ENCODE peak calls at places on chromosomes 16 and 17, in six cellular contexts. Q, U, R, J, D and M are unnamed samples.
A peak's percentile ranks its signal among the peaks of the same experiment; 100 is the strongest.

GRCh38 chr17:28907709-28908475 is 5.0 kb upstream of the DHRS13 start:
- DNase-seq in R (peak; percentile 68), D (no peak), U (no peak), Q (no peak), J (no peak), M (no peak)

GRCh38 chr17:5686246-5686645 is 101.9 kb upstream of the NLRP1 start:
- DNase-seq in D (no peak), U (no peak), R (no peak), Q (no peak), J (no peak), M (no peak)

GRCh38 chr17:67217446-67217845 is 27.6 kb downstream of the HELZ start:
- DNase-seq in U (no peak), Q (no peak), R (no peak), D (no peak), J (no peak), M (no peak)

GRCh38 chr17:75691371-75692290 is 24.5 kb downstream of the SAP30BP start:
- DNase-seq in Q (peak; percentile 74), D (no peak), J (peak; percentile 59), U (peak; percentile 69), R (no peak), M (no peak)

GRCh38 chr16:25014500-25015147 is 545 bp downstream of the ARHGAP17 start:
- DNase-seq in J (peak; percentile 74), U (peak; percentile 77), Q (peak; percentile 64), D (peak; percentile 63), R (peak; percentile 61), M (no peak)

GRCh38 chr17:31374083-31374447 is 17.4 kb upstream of the RAB11FIP4 start:
- DNase-seq in J (no peak), Q (no peak), R (no peak), D (no peak), U (no peak), M (no peak)

GRCh38 chr17:9021985-9022552 is 759 bp downstream of the NTN1 start:
- DNase-seq in R (peak; percentile 26), U (peak; percentile 68), J (no peak), Q (peak; percentile 38), D (no peak), M (no peak)

GRCh38 chr17:39150795-39151679 is at the start of gene PLXDC1:
- DNase-seq in R (no peak), D (no peak), Q (no peak), J (no peak), U (no peak), M (no peak)

GRCh38 chr17:77365584-77366186 is 224.9 kb downstream of the SEC14L1 start:
- DNase-seq in U (peak; percentile 91), Q (peak; percentile 65), R (peak; percentile 81), D (peak; percentile 78), J (peak; percentile 25), M (peak; percentile 75)

GRCh38 chr17:55757659-55758058 is 6.8 kb downstream of the PCTP start:
- DNase-seq in Q (no peak), U (no peak), R (no peak), J (no peak), D (no peak), M (no peak)

GRCh38 chr17:29113334-29113733 is 66.9 kb downstream of the MYO18A start:
- DNase-seq in D (no peak), Q (no peak), U (no peak), R (no peak), J (no peak), M (no peak)

GRCh38 chr16:70380205-70380918 is 33.7 kb downstream of the DDX19A start:
- DNase-seq in Q (peak; percentile 64), R (peak; percentile 85), J (peak; percentile 29), D (peak; percentile 45), U (peak; percentile 80), M (peak; percentile 38)

GRCh38 chr17:76252040-76252954 is 12.0 kb upstream of the RNF157 start:
- DNase-seq in J (peak; percentile 25), U (peak; percentile 82), R (peak; percentile 63), Q (no peak), D (no peak), M (peak; percentile 86)

GRCh38 chr17:34675605-34676004 is 96.2 kb downstream of the TMEM132E start:
- DNase-seq in J (no peak), Q (no peak), U (no peak), R (no peak), D (no peak), M (no peak)

GRCh38 chr17:61492759-61493526 is 40.7 kb downstream of the TBX4 start:
- DNase-seq in D (no peak), J (no peak), Q (no peak), U (no peak), R (peak; percentile 21), M (no peak)

GRCh38 chr17:60134396-60135159 is 15.2 kb upstream of the CA4 start:
- DNase-seq in J (no peak), R (peak; percentile 61), U (peak; percentile 50), Q (no peak), D (peak; percentile 24), M (no peak)

GRCh38 chr17:47188266-47188665 is 829 bp downstream of the CDC27 start:
- DNase-seq in R (peak; percentile 62), D (no peak), J (no peak), U (no peak), Q (no peak), M (no peak)
- H3K4me3 ChIP-seq in R (peak overlapping the region; percentile 87), D (peak overlapping the region; percentile 60), J (peak overlapping the region; percentile 86), U (peak overlapping the region; percentile 89), Q (peak overlapping the region; percentile 58), M (peak overlapping the region; percentile 91)

GRCh38 chr16:23949630-23950290 is 114.0 kb downstream of the PRKCB start:
- DNase-seq in Q (no peak), J (no peak), R (no peak), U (no peak), D (peak; percentile 33), M (no peak)
- H3K4me3 ChIP-seq in Q (no peak overlapping the region), J (no peak overlapping the region), R (no peak overlapping the region), U (no peak overlapping the region), D (no peak overlapping the region), M (no peak overlapping the region)

GRCh38 chr16:79468236-79468635 is 132.3 kb downstream of the MAF start:
- DNase-seq in D (no peak), Q (no peak), J (no peak), U (no peak), R (no peak), M (no peak)
- H3K4me3 ChIP-seq in D (no peak overlapping the region), Q (no peak overlapping the region), J (no peak overlapping the region), U (no peak overlapping the region), R (no peak overlapping the region), M (no peak overlapping the region)

GRCh38 chr16:80996688-80997138 is 10.0 kb downstream of the CMC2 start:
- DNase-seq in D (no peak), J (no peak), R (no peak), U (no peak), Q (no peak), M (no peak)
- H3K4me3 ChIP-seq in D (peak overlapping the region; percentile 2), J (no peak overlapping the region), R (no peak overlapping the region), U (no peak overlapping the region), Q (peak overlapping the region; percentile 32), M (no peak overlapping the region)